ENCODE peak calls at places on chromosomes 2 and 18, in four cellular contexts. R is GM12878, W is HFF-Myc, V is K562. B is an unnamed sample.

GRCh38 chr2:95374029-95374428 is 28.5 kb upstream of the FAHD2A start:
- DNase-seq in R (no peak), W (no peak), V (no peak), B (no peak)

GRCh38 chr2:32947076-32947483 is 327 bp downstream of the LTBP1 start:
- DNase-seq in R (no peak), W (no peak), V (peak), B (no peak)

GRCh38 chr18:69958422-69958821 is 10.7 kb upstream of the CD226 start:
- DNase-seq in R (no peak), W (no peak), V (no peak), B (no peak)

GRCh38 chr2:197209742-197210408 is 100.7 kb downstream of the ANKRD44 start:
- DNase-seq in R (peak), W (no peak), V (no peak), B (no peak)

GRCh38 chr2:205885492-205886099 is 200.4 kb downstream of the INO80D start:
- DNase-seq in R (no peak), W (peak), V (peak), B (peak)

GRCh38 chr18:54947115-54947514 is 12.1 kb downstream of the CCDC68 start:
- DNase-seq in R (no peak), W (no peak), V (no peak), B (no peak)

GRCh38 chr18:39761273-39761672 is 2193.8 kb upstream of the PIK3C3 start:
- DNase-seq in R (no peak), W (no peak), V (no peak), B (no peak)

GRCh38 chr18:76482267-76482666 is 12.8 kb downstream of the ZNF516 start:
- DNase-seq in R (no peak), W (no peak), V (no peak), B (no peak)

GRCh38 chr18:7116001-7116831 is 1.4 kb downstream of the LAMA1 start:
- DNase-seq in R (no peak), W (no peak), V (no peak), B (no peak)

GRCh38 chr18:23107718-23108117 is 27.6 kb upstream of the CABLES1 start:
- DNase-seq in R (no peak), W (no peak), V (no peak), B (no peak)

GRCh38 chr2:136008205-136008865 is 22.9 kb upstream of the DARS1 start:
- DNase-seq in R (no peak), W (no peak), V (no peak), B (no peak)

GRCh38 chr2:26471766-26472706 is 5.9 kb downstream of the OTOF start:
- DNase-seq in R (no peak), W (no peak), V (peak), B (no peak)

GRCh38 chr2:104945866-104946265 is 92.0 kb downstream of the POU3F3 start:
- DNase-seq in R (no peak), W (no peak), V (no peak), B (no peak)

GRCh38 chr2:68993660-68994059 is 19.2 kb downstream of the GKN1 start:
- DNase-seq in R (no peak), W (no peak), V (no peak), B (no peak)

GRCh38 chr18:38695559-38696270 is 1130.1 kb upstream of the CELF4 start:
- DNase-seq in R (no peak), W (no peak), V (no peak), B (no peak)

GRCh38 chr2:97714084-97714949 is 941 bp downstream of the ZAP70 start:
- DNase-seq in R (no peak), W (no peak), V (no peak), B (no peak)

GRCh38 chr2:213253162-213253561 is 31.1 kb upstream of the SPAG16 start:
- DNase-seq in R (no peak), W (no peak), V (no peak), B (no peak)

GRCh38 chr18:49008156-49008555 is 57.4 kb upstream of the SMAD7 start:
- DNase-seq in R (no peak), W (no peak), V (no peak), B (no peak)

GRCh38 chr18:49006641-49007136 is 55.9 kb upstream of the SMAD7 start:
- DNase-seq in R (no peak), W (no peak), V (no peak), B (no peak)

GRCh38 chr18:49011291-49011746 is 60.6 kb upstream of the SMAD7 start:
- DNase-seq in R (no peak), W (no peak), V (no peak), B (no peak)

GRCh38 chr18:49007663-49008062 is 56.9 kb upstream of the SMAD7 start:
- DNase-seq in R (no peak), W (no peak), V (no peak), B (no peak)

DNA sequence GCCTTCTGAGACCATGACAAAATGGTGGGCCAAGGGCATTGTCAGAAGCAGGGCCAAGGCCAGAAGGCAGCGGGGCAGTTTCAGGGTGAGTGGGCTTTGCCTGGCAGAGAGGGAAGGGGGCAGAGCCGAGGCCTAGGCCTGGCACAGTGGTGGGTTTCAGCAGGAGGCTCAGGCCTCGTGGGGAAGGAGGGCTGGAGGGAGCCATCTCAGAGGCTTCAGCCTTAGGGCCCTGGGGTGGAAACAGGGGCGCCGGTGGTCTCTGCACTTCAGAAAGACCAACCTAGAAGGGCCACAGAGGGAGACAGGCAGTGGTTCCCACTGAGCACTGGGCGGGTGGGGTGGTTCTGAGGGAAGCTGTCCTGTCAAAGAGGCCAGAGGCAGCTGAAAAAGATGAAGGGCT is 58.0 kb upstream of the SMAD7 start:
- DNase-seq in R (no peak), W (no peak), V (no peak), B (no peak)
- H3K4me3 ChIP-seq in R (no peak), W (no peak), V (no peak), B (no peak)

GRCh38 chr2:88070055-88070454 is 2.4 kb downstream of the SMYD1 start:
- DNase-seq in R (no peak), W (no peak), V (no peak), B (no peak)
- TF ChIP-seq CTCF in R (no peak), W (no peak), V (no peak), B (no peak)

GRCh38 chr2:106117347-106117746 is 76.8 kb downstream of the UXS1 start:
- DNase-seq in R (no peak), W (no peak), V (no peak), B (no peak)
- H3K4me3 ChIP-seq in R (no peak), W (no peak), V (no peak), B (no peak)

GRCh38 chr18:65725421-65726050 is 25.3 kb upstream of the CDH7 start:
- DNase-seq in R (no peak), W (no peak), V (peak), B (no peak)
- TF ChIP-seq CTCF in R (peak), W (no peak), V (no peak), B (peak)

DNA sequence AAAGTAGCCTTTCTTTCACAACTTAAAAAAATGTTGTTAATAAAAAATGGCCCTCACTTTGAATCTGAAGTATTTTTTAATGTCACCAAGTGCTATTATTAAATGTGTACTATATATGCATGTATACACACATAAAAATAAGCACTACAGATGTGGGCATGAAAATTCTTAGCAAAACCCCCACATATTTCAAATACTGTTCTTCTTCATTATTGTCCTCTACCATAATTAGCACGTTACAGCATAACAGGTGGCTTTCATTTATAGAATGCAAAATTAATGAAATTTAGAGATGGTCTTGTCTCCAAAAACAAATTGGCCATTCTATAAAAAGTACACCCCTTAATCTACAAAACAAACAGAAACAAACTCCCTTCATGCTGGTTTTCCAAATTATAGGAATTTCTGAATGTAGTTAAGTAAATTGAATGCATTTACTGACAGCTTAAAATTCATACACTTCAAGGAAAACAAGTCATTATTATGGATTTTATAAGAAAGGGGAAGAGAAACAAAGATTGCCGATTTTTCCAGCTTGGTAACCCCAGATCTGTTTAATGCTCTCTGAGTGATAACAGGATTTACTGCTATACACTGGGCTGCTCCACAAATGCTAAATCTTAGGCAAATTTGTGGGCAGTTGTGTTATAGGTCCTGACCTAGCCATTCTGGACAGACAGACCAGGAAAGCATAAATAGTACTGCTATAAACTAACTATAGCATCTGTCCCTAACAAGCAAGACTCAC is 67.2 kb downstream of the SPRED2 start:
- DNase-seq in R (no peak), W (no peak), V (no peak), B (no peak)
- H3K4me3 ChIP-seq in R (no peak), W (peak), V (no peak), B (no peak)

GRCh38 chr2:39059366-39059952 is 61.4 kb downstream of the SOS1 start:
- DNase-seq in R (no peak), W (peak), V (no peak), B (peak)
- TF ChIP-seq CTCF in R (peak), W (peak), V (peak), B (peak)

GRCh38 chr18:75068682-75069435 is 140.1 kb downstream of the PTGR3 start:
- DNase-seq in R (no peak), W (no peak), V (no peak), B (no peak)
- H3K4me3 ChIP-seq in R (no peak), W (no peak), V (no peak), B (no peak)

DNA sequence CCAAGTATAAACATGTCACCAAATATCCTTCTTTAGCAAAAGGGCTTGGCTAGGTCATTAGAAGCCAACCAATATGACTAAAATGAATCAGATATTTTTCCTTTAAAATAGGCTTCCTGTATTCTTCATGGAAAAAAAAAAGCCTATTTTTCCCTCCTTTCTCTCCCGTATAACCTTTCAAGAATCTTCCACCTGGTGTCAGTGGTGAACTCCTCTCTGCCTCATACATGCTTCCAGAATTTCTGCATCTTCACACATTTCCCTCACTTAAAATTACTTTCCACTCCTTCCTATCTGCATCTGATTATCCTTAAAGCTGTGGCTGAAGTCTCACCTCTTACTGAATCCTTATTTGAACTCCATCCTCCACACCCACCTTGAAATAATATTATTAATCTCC is 116.9 kb upstream of the FANCL start:
- DNase-seq in R (no peak), W (no peak), V (no peak), B (no peak)
- TF ChIP-seq CTCF in R (no peak), W (no peak), V (no peak), B (no peak)

DNA sequence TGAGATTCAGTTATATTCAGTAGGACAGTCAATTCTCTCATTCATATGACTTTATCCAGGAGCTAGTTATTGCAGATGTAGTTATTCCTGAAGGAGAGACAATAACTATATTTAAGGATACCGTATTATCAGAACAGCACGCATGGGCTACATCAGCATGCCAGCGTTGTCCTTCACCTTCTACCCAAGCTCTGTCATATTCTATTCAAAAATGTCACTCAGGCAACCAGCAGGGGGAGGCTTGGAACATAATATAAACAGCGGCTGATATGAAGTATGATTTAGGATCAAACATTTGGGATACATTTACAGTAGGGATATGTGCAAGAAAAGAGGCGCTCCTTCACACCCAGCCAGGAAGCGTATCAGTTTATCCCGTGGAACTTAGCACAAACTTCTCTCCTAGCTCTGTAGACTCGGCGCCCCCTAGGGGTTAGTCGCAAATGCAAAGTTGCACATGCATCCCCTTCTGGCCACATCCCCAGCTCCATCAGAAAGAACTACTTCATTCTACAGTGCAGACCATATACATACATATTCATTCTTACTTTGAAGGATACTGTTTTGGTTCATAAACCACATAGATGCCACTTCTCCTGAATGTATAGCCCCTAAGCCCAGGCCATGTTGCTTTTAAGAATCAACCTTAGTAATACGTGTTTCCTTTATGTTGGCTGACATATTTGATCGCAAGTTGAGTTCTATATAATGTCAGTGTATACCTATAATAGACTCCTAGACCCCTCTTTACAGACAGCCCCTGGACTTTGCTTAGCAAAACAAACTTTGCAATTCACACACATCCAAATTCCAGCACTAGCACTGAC is 759.4 kb downstream of the ADCYAP1 start:
- DNase-seq in R (no peak), W (no peak), V (peak), B (no peak)
- H3K4me3 ChIP-seq in R (no peak), W (no peak), V (no peak), B (no peak)

GRCh38 chr2:238267884-238268680 is 20.3 kb downstream of the PER2 start:
- DNase-seq in R (no peak), W (no peak), V (no peak), B (no peak)
- TF ChIP-seq CTCF in R (no peak), W (no peak), V (no peak), B (no peak)

B was measured in GM12864.